ENCODE peak calls at places on chromosomes 5 and 9, in eight cellular contexts. W, M, J, Y, E, I, K and D are unnamed samples.

GRCh38 chr5:139745121-139745799 is 50.3 kb upstream of the PSD2 start:
- DNase-seq in K (peak; percentile 68), E (peak; percentile 93), J (no peak), Y (peak; percentile 72), W (peak; percentile 93), I (peak; percentile 35), M (peak; percentile 99), D (no peak)

GRCh38 chr9:32430720-32431119 is 46.3 kb downstream of the ACO1 start:
- DNase-seq in I (no peak), E (peak; percentile 83), M (peak; percentile 48), K (no peak), Y (peak; percentile 9), J (no peak), W (peak; percentile 78), D (no peak)

GRCh38 chr9:36991516-36992134 is 42.4 kb downstream of the PAX5 start:
- DNase-seq in E (peak; percentile 18), M (no peak), J (no peak), K (no peak), I (peak; percentile 78), Y (no peak), W (no peak), D (no peak)

GRCh38 chr5:55289808-55290207 is 17.7 kb downstream of the DHX29 start:
- DNase-seq in K (no peak), M (no peak), Y (no peak), E (no peak), J (no peak), I (no peak), W (no peak), D (no peak)

GRCh38 chr9:132008871-132009812 is 70.5 kb downstream of the MED27 start:
- DNase-seq in Y (no peak), M (no peak), J (no peak), K (no peak), I (no peak), E (peak; percentile 40), W (no peak), D (no peak)

GRCh38 chr5:169162407-169162806 is 138.5 kb downstream of the SLIT3 start:
- DNase-seq in M (peak; percentile 86), J (no peak), W (peak; percentile 60), I (no peak), K (no peak), Y (no peak), E (peak; percentile 83), D (no peak)

GRCh38 chr9:14098102-14098501 is 215.8 kb downstream of the NFIB start:
- DNase-seq in E (no peak), I (no peak), M (no peak), K (no peak), Y (no peak), J (peak; percentile 30), W (no peak), D (no peak)

GRCh38 chr5:159511570-159511969 is 181.3 kb upstream of the IL12B start:
- DNase-seq in M (no peak), W (no peak), E (peak; percentile 79), I (no peak), J (no peak), K (no peak), Y (no peak), D (no peak)

GRCh38 chr5:154937186-154937717 is 759 bp downstream of the GEMIN5 start:
- DNase-seq in W (no peak), K (no peak), E (peak; percentile 15), Y (no peak), I (no peak), J (no peak), M (no peak), D (no peak)

GRCh38 chr5:125190232-125191051 is 444.0 kb upstream of the ZNF608 start:
- DNase-seq in W (no peak), Y (no peak), J (no peak), M (no peak), E (peak; percentile 29), K (no peak), I (no peak), D (no peak)

GRCh38 chr9:100216178-100216787 is 117.2 kb downstream of the INVS start:
- DNase-seq in W (peak; percentile 52), I (peak; percentile 83), M (peak; percentile 59), Y (peak; percentile 26), K (no peak), J (no peak), E (peak; percentile 63), D (no peak)

GRCh38 chr5:98424681-98425454 is 348.6 kb upstream of the RGMB start:
- DNase-seq in E (peak; percentile 74), M (no peak), Y (peak; percentile 51), I (no peak), K (no peak), J (peak; percentile 38), W (peak; percentile 51), D (no peak)

GRCh38 chr9:133142657-133143592 is 20.8 kb downstream of the GBGT1 start:
- DNase-seq in W (no peak), E (no peak), K (no peak), I (peak; percentile 53), J (no peak), M (no peak), Y (no peak), D (peak; percentile 47)

GRCh38 chr9:38685535-38685934 is 34.4 kb downstream of the FAM240B start:
- DNase-seq in I (no peak), Y (no peak), W (no peak), J (no peak), M (no peak), E (no peak), K (no peak), D (no peak)

GRCh38 chr5:133818031-133818431 is 150.4 kb downstream of the C5orf15 start:
- DNase-seq in M (peak; percentile 66), J (no peak), I (no peak), W (no peak), Y (no peak), K (peak; percentile 61), E (peak; percentile 16), D (no peak)

GRCh38 chr9:116944714-116945534 is 257.8 kb downstream of the TRIM32 start:
- DNase-seq in M (no peak), J (no peak), E (no peak), I (no peak), W (no peak), K (no peak), Y (no peak), D (no peak)

GRCh38 chr5:110880413-110880812 is 141.6 kb downstream of the SLC25A46 start:
- DNase-seq in E (peak; percentile 84), I (no peak), W (no peak), Y (peak; percentile 90), J (peak; percentile 73), K (no peak), M (peak; percentile 29), D (no peak)